ENCODE peak calls at places on chromosomes 3 and 15, in five cellular contexts. P, U, M, Z and K are unnamed samples.

GRCh38 chr3:98343647-98344507 is 9.8 kb upstream of the OR5K4 start:
- DNase-seq in U (peak; percentile 91), M (peak; percentile 76), Z (peak; percentile 76), P (peak; percentile 17), K (peak; percentile 63)

GRCh38 chr15:87591521-87591920 is 665.0 kb downstream of the NTRK3 start:
- DNase-seq in M (no peak), P (no peak), Z (no peak), U (peak; percentile 56), K (no peak)

GRCh38 chr3:138494607-138494929 is 60.2 kb downstream of the ESYT3 start:
- DNase-seq in Z (no peak), P (no peak), U (no peak), M (no peak), K (no peak)

GRCh38 chr3:96465521-96465920 is 348.9 kb upstream of the EPHA6 start:
- DNase-seq in P (no peak), U (no peak), Z (no peak), M (no peak), K (no peak)

GRCh38 chr15:94305133-94305532 is 73.8 kb downstream of the MCTP2 start:
- DNase-seq in P (peak; percentile 40), U (no peak), Z (no peak), M (no peak), K (no peak)

GRCh38 chr3:160260587-160261270 is 35.5 kb downstream of the C3orf80 start:
- DNase-seq in M (no peak), Z (no peak), U (no peak), P (no peak), K (no peak)

GRCh38 chr3:71641669-71642068 is 58.1 kb upstream of the FOXP1 start:
- DNase-seq in Z (no peak), U (peak; percentile 34), M (no peak), P (peak; percentile 7), K (no peak)

GRCh38 chr3:175150812-175151411 is 291.8 kb downstream of the NAALADL2 start:
- DNase-seq in M (no peak), U (peak; percentile 32), P (peak; percentile 4), Z (no peak), K (no peak)

GRCh38 chr3:152399374-152399773 is 130.6 kb downstream of the MBNL1 start:
- DNase-seq in M (no peak), P (peak; percentile 76), U (no peak), Z (no peak), K (no peak)

GRCh38 chr3:101351834-101352233 is 31.5 kb upstream of the IMPG2 start:
- DNase-seq in U (no peak), Z (no peak), P (peak; percentile 6), M (no peak), K (no peak)

GRCh38 chr3:151431940-151432339 is 28.9 kb downstream of the IGSF10 start:
- DNase-seq in Z (no peak), P (peak; percentile 89), M (no peak), U (peak; percentile 26), K (no peak)

GRCh38 chr3:178195824-178196223 is 340.4 kb upstream of the KCNMB2 start:
- DNase-seq in U (no peak), P (peak; percentile 62), M (no peak), Z (no peak), K (no peak)

GRCh38 chr3:35537265-35537664 is 102.1 kb upstream of the ARPP21 start:
- DNase-seq in Z (no peak), M (no peak), P (no peak), U (peak; percentile 50), K (no peak)

GRCh38 chr3:180184806-180185205 is 148.1 kb upstream of the PEX5L start:
- DNase-seq in M (no peak), Z (no peak), P (no peak), U (no peak), K (no peak)

GRCh38 chr3:50265988-50266387 is 3.0 kb upstream of the SEMA3B start:
- DNase-seq in U (no peak), P (no peak), Z (no peak), M (no peak), K (no peak)

GRCh38 chr15:59553879-59554735 is 57.5 kb upstream of the GCNT3 start:
- DNase-seq in Z (no peak), M (no peak), U (no peak), P (no peak), K (no peak)

GRCh38 chr3:57910988-57911387 is 97.2 kb upstream of the FLNB start:
- DNase-seq in M (no peak), U (peak; percentile 50), Z (no peak), P (peak; percentile 28), K (no peak)

GRCh38 chr3:186108106-186108940 is 566 bp downstream of the ETV5 start:
- DNase-seq in U (peak; percentile 90), Z (peak; percentile 76), P (peak; percentile 66), M (peak; percentile 74), K (peak; percentile 78)

GRCh38 chr15:63156708-63157065 is 590 bp downstream of the RPS27L start:
- DNase-seq in M (no peak), U (peak; percentile 30), P (peak; percentile 47), Z (no peak), K (peak; percentile 18)

GRCh38 chr3:15390460-15390859 is 36.9 kb downstream of the METTL6 start:
- DNase-seq in P (no peak), M (no peak), U (no peak), Z (no peak), K (no peak)

GRCh38 chr15:48671381-48672022 is 26.0 kb upstream of the FBN1 start:
- DNase-seq in Z (no peak), M (no peak), P (peak; percentile 89), U (peak; percentile 19), K (no peak)

GRCh38 chr15:65887565-65887964 is 18.3 kb downstream of the RAB11A start:
- DNase-seq in M (no peak), P (no peak), U (no peak), Z (no peak), K (no peak)

GRCh38 chr3:170475091-170475705 is 56.5 kb downstream of the CLDN11 start:
- DNase-seq in U (no peak), P (peak; percentile 62), Z (no peak), M (no peak), K (no peak)

GRCh38 chr3:62479276-62479675 is 105.9 kb upstream of the FEZF2 start:
- DNase-seq in P (no peak), M (no peak), U (no peak), Z (no peak), K (no peak)

GRCh38 chr3:78204977-78205376 is 1165.1 kb downstream of the ROBO2 start:
- DNase-seq in M (no peak), P (peak; percentile 67), Z (no peak), U (peak; percentile 82), K (no peak)

GRCh38 chr15:31254431-31255175 is 72.0 kb upstream of the KLF13 start:
- DNase-seq in Z (no peak), M (no peak), P (peak; percentile 37), U (no peak), K (no peak)

DNA sequence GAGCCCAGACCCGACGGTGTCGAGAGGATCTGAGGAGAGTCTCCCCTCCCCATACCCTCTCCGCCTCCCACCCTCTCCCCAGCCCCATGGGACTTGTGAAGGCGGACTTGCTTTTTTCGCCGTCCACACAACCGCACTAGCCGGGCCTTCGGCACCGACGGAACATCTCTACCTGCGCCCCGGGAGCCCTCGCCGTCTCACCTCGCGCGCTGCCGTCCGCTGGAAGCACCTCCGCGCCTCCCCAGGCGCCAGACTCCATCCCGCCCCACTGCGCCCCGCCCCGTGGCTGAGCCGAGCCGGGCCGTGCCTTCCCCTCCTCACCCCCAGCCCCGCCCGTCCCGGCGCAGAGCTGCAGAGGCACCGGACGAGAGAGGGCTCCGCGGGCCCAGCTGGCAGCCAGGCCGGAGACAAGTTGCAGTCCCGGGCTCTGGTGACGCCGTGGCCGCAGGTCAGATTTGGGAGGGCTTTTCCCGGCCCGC is at the start of the genes DUOX1 and DUOXA1:
- DNase-seq in P (no peak), Z (peak; percentile 79), M (peak; percentile 73), U (peak; percentile 48), K (no peak)
- H3K4me2 ChIP-seq in P (no peak within 1 kb of the TSS), Z (peak within 1 kb of the TSS; percentile 63), M (peak within 1 kb of the TSS; percentile 93), U (peak within 1 kb of the TSS; percentile 19), K (peak within 1 kb of the TSS; percentile 55)

DNA sequence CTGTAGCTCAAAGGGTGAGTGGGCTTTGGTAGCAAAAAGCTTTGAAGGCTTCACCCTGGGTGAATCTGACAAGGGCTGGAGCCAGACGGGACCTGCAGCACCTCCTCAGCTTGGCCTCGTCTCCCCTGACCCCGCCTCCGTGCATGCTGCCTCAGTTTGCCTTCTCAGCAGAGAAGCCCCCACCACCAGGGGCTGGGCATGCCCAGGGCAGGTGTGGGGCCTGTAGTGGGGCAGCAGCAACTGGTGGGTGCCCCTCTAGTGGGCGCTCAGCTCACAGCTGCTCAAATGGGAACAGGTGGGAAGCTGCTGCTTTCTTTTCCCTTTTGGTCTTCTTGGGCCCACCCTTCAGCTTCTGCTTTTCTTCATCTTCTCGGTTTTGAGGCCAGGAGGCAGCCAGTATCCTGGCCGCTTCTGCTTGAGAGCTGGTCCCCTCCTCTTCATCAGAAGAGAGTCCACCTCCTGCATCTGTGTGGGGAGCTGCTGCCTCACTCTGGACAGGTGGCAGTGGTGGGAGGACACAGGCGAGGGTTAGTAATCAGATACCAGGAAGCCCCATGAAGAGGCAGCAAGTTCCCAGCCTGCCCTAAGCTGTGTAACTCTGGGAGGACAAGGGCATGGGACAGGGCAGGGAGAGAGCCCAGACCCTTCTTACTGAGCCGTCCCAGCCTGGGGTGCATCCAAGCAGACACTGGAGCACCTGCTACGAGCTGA is 21.0 kb downstream of the TMEM43 start:
- DNase-seq in M (peak; percentile 49), P (no peak), Z (no peak), U (no peak), K (no peak)
- H3K18ac ChIP-seq in M (no peak overlapping the region), P (peak overlapping the region; percentile 87), Z (no peak overlapping the region), U (no peak overlapping the region), K (peak overlapping the region; percentile 24)

GRCh38 chr15:38201714-38202113 is 50.9 kb upstream of the SPRED1 start:
- DNase-seq in Z (no peak), U (no peak), M (no peak), P (no peak), K (no peak)
- H3K4me2 ChIP-seq in Z (no peak overlapping the region), U (no peak overlapping the region), M (no peak overlapping the region), P (no peak overlapping the region), K (no peak overlapping the region)

GRCh38 chr3:11390411-11391171 is 118.4 kb downstream of the ATG7 start:
- DNase-seq in U (no peak), M (no peak), P (peak; percentile 8), Z (no peak), K (no peak)

GRCh38 chr3:11389570-11390268 is 117.5 kb downstream of the ATG7 start:
- DNase-seq in P (peak; percentile 26), Z (no peak), U (no peak), M (no peak), K (no peak)

GRCh38 chr3:11391930-11392688 is 119.9 kb downstream of the ATG7 start:
- DNase-seq in P (peak; percentile 59), U (no peak), M (no peak), Z (no peak), K (no peak)

GRCh38 chr3:11392689-11393114 is 120.5 kb downstream of the ATG7 start:
- DNase-seq in U (no peak), M (no peak), P (no peak), Z (no peak), K (no peak)

DNA sequence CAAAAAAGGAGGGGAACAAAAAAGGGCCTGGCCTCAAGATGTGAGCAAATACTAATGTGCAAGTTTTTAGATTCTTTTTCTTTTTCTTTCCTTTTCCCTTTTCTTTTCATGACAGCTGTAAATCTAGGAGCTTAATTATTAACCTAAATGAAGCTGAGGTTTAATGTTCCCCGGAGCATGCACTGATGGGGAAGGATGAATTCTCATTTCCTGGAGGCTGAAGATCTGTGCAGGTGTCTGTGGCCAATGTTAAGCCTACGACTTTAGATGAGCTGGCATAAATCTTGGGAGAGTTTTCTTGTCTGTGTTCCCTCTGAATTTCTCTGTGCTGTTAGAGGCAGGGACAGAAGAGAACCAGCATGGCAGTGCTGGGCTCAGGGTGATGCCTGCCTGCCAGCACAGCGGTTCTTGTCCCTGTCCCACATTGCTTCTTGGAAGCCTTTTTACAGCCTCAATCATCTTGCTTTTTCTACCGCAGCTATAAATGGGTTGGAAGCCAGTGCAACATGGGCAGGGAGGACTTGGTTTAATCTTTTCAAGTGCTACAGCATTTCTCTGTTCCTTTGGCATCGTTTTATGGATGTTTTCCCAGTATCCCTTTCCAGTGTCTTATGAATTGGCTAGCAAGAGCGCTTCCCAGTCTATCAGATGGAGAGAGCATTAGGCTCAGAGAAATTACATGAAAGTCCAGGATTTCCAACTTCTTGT is 119.1 kb downstream of the ATG7 start:
- DNase-seq in Z (no peak), U (no peak), P (no peak), M (no peak), K (no peak)
- H3K18ac ChIP-seq in Z (no peak overlapping the region), U (no peak overlapping the region), P (peak overlapping the region; percentile 57), M (no peak overlapping the region), K (no peak overlapping the region)